ENCODE peak calls at places on chromosome 15, in seven cellular contexts. I, T, L, F, Z, Q and V are unnamed samples.

GRCh38 chr15:83694030-83694429 is 40.1 kb downstream of the ADAMTSL3 start:
- DNase-seq in Q (no peak), T (no peak), Z (no peak), L (no peak), F (no peak), I (no peak), V (no peak)

GRCh38 chr15:96767703-96768434 is 437.4 kb downstream of the NR2F2 start:
- DNase-seq in T (no peak), F (no peak), I (no peak), Q (no peak), L (no peak), Z (peak), V (no peak)

GRCh38 chr15:85133709-85134108 is 152.1 kb downstream of the PDE8A start:
- DNase-seq in F (no peak), L (no peak), Z (no peak), I (no peak), T (no peak), Q (no peak), V (no peak)

GRCh38 chr15:41894791-41895463 is 1.1 kb upstream of the SPTBN5 start:
- DNase-seq in T (peak), Z (peak), F (no peak), Q (peak), L (peak), I (peak), V (no peak)

GRCh38 chr15:29410342-29410741 is 140.7 kb upstream of the NSMCE3 start:
- DNase-seq in Q (no peak), F (no peak), T (no peak), L (no peak), Z (no peak), I (no peak), V (no peak)

GRCh38 chr15:63135281-63135680 is 13.6 kb downstream of the LACTB start:
- DNase-seq in Q (no peak), T (peak), Z (no peak), I (no peak), L (no peak), F (no peak), V (no peak)

GRCh38 chr15:68303560-68304436 is 26.3 kb downstream of the FEM1B start:
- DNase-seq in Z (no peak), F (no peak), L (no peak), T (peak), Q (no peak), I (no peak), V (no peak)

GRCh38 chr15:62112616-62113593 is 46.1 kb downstream of the C2CD4A start:
- DNase-seq in L (no peak), F (peak), Q (peak), Z (peak), I (peak), T (peak), V (no peak)

GRCh38 chr15:81327526-81327925 is 3.6 kb upstream of the STARD5 start:
- DNase-seq in T (peak), Q (no peak), I (peak), F (no peak), Z (peak), L (no peak), V (no peak)

GRCh38 chr15:98077186-98077585 is 116.7 kb downstream of the ARRDC4 start:
- DNase-seq in Z (no peak), F (no peak), L (no peak), Q (peak), T (peak), I (peak), V (no peak)

GRCh38 chr15:97804950-97805349 is 155.6 kb upstream of the ARRDC4 start:
- DNase-seq in L (no peak), Q (no peak), F (no peak), Z (no peak), I (no peak), T (no peak), V (no peak)